ENCODE peak calls at places on chromosomes 1 and 21, in four cellular contexts. I is A549, E is NCI-H1105, O is ovary. A is an unnamed sample.
A peak's percentile ranks its signal among the peaks of the same experiment; 100 is the strongest.

GRCh38 chr21:33984021-33984481 is 68.4 kb upstream of the ATP5PO start:
- DNase-seq in I (no peak), E (no peak), O (no peak), A (no peak)

GRCh38 chr1:25608488-25609178 is 8.0 kb upstream of the MAN1C1 start:
- DNase-seq in I (peak; percentile 64), E (peak; percentile 72), O (peak; percentile 88), A (peak; percentile 96)

GRCh38 chr1:218938259-218938658 is 235.4 kb upstream of the LYPLAL1 start:
- DNase-seq in I (no peak), E (no peak), O (no peak), A (no peak)

GRCh38 chr1:167714851-167715652 is 6.7 kb upstream of the MPZL1 start:
- DNase-seq in I (peak; percentile 78), E (peak; percentile 77), O (peak; percentile 85), A (peak; percentile 94)

GRCh38 chr1:165639821-165640623 is 9.0 kb downstream of the MGST3 start:
- DNase-seq in I (no peak), E (no peak), O (no peak), A (no peak)

GRCh38 chr21:17688912-17689874 is 76.5 kb upstream of the BTG3 start:
- DNase-seq in I (no peak), E (peak; percentile 85), O (peak; percentile 34), A (peak; percentile 20)

GRCh38 chr1:40185951-40186864 is 25.0 kb downstream of the RLF start:
- DNase-seq in I (no peak), E (no peak), O (no peak), A (no peak)

GRCh38 chr1:84774674-84775548 is 84.7 kb upstream of the SSX2IP start:
- DNase-seq in I (no peak), E (no peak), O (no peak), A (no peak)

GRCh38 chr1:150863765-150864164 is 12.6 kb downstream of the ARNT start:
- DNase-seq in I (no peak), E (no peak), O (no peak), A (no peak)

GRCh38 chr1:157626099-157626498 is 28.2 kb upstream of the FCRL4 start:
- DNase-seq in I (no peak), E (no peak), O (no peak), A (peak; percentile 80)

GRCh38 chr21:33026878-33027400 is 1.2 kb downstream of the OLIG2 start:
- DNase-seq in I (no peak), E (peak; percentile 21), O (no peak), A (peak; percentile 44)

GRCh38 chr1:231016234-231016633 is 23.8 kb downstream of the FAM89A start:
- DNase-seq in I (no peak), E (no peak), O (no peak), A (no peak)

GRCh38 chr1:22557341-22557950 is 5.8 kb upstream of the EPHA8 start:
- DNase-seq in I (no peak), E (peak; percentile 83), O (no peak), A (no peak)

GRCh38 chr1:110050602-110051261 is 16.3 kb downstream of the STRIP1 start:
- DNase-seq in I (no peak), E (no peak), O (no peak), A (no peak)

GRCh38 chr21:21268885-21269284 is 270.7 kb downstream of the NCAM2 start:
- DNase-seq in I (no peak), E (no peak), O (no peak), A (no peak)